ENCODE peak calls at places on chromosomes 3 and 15, in four cellular contexts. D, P, H and Y are unnamed samples.

GRCh38 chr15:25401511-25401910 is 37.3 kb downstream of the UBE3A start:
- DNase-seq in D (no peak), P (no peak), H (no peak), Y (no peak)

GRCh38 chr15:71069693-71070092 is 45.6 kb upstream of the THSD4 start:
- DNase-seq in H (no peak), P (no peak), D (no peak), Y (no peak)

GRCh38 chr3:122533931-122534334 is 19.2 kb upstream of the KPNA1 start:
- DNase-seq in H (no peak), D (no peak), P (no peak), Y (peak; percentile 55)

GRCh38 chr3:122572940-122573412 is 4.5 kb upstream of the PARP15 start:
- DNase-seq in H (peak; percentile 58), D (no peak), P (no peak), Y (peak; percentile 31)

GRCh38 chr3:172646439-172647015 is 64.3 kb downstream of the NCEH1 start:
- DNase-seq in P (no peak), H (no peak), D (no peak), Y (peak; percentile 88)

GRCh38 chr3:49460188-49460885 is 9.7 kb upstream of the DAG1 start:
- DNase-seq in P (no peak), D (no peak), H (no peak), Y (no peak)

GRCh38 chr3:55824406-55824805 is 337.3 kb upstream of the WNT5A start:
- DNase-seq in D (no peak), H (no peak), P (no peak), Y (no peak)

GRCh38 chr3:46936733-46937250 is 39.8 kb downstream of the CCDC12 start:
- DNase-seq in D (no peak), P (no peak), H (peak; percentile 24), Y (no peak)

GRCh38 chr3:119937229-119937628 is 155.3 kb downstream of the NR1I2 start:
- DNase-seq in H (no peak), D (no peak), P (no peak), Y (peak; percentile 41)

GRCh38 chr3:41202075-41202833 is 2.9 kb downstream of the CTNNB1 start:
- DNase-seq in D (no peak), H (no peak), P (no peak), Y (no peak)

GRCh38 chr15:25251700-25252390 is 187.0 kb downstream of the UBE3A start:
- DNase-seq in P (no peak), H (peak; percentile 25), D (peak; percentile 11), Y (no peak)

GRCh38 chr3:18046131-18046530 is 303.7 kb upstream of the TBC1D5 start:
- DNase-seq in H (no peak), D (no peak), P (no peak), Y (no peak)

GRCh38 chr3:157135671-157136396 is 24.1 kb downstream of the CCNL1 start:
- DNase-seq in H (no peak), D (no peak), P (no peak), Y (peak; percentile 75)

GRCh38 chr3:192847918-192848317 is 69.7 kb downstream of the MB21D2 start:
- DNase-seq in H (no peak), D (no peak), P (no peak), Y (no peak)

GRCh38 chr15:59170998-59171397 is 35.6 kb upstream of the LDHAL6B start:
- DNase-seq in P (no peak), H (no peak), D (no peak), Y (no peak)

GRCh38 chr3:632571-633170 is 436.1 kb downstream of the CHL1 start:
- DNase-seq in D (peak; percentile 17), P (no peak), H (no peak), Y (peak; percentile 81)

GRCh38 chr3:190840146-190840545 is 22.3 kb downstream of the GMNC start:
- DNase-seq in P (no peak), D (no peak), H (no peak), Y (peak; percentile 6)

GRCh38 chr15:75928680-75929608 is 25.3 kb downstream of the FBXO22 start:
- DNase-seq in H (no peak), D (no peak), P (no peak), Y (peak; percentile 76)

DNA sequence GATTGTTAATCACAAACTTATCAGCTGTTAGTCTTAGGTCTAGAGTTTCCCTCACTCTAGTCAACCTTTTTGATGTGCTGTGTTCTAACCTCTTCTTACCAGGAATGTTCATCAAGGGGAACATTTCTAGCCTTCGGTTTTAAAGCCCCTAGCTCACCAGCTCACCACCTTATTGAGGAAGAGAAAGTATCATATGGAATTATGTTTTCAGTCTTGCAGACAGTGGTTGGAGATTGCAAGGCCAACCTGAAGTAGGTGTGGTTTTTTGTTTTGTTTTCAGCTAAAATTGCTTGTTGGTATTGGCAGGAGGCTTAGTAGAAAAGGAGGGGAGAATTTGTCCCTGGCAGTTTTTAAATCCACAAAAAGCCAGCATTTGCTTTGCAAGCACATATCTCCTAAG is 48.4 kb upstream of the CCDC80 start:
- DNase-seq in P (no peak), H (no peak), D (no peak), Y (no peak)
- H3K4me3 ChIP-seq in P (no peak overlapping the region), H (no peak overlapping the region), D (no peak overlapping the region), Y (no peak overlapping the region)

DNA sequence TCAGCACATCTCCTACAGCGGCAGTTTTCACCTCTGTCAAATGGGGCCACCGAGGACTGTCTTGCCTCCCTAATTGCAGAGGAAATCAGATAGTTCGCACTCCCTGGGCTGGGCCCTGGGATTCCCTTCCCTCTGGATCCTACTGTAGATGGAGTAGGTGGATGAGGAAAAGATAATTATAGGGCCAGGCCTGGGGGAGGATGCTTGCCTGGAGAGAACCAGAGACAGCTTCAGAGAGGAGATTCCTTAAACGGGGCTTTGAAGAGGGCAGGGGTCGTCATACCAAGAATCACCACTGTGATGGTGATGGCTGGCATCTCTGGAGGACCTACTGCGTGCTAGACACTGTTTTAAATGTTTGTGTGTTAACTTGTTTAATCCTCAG is 50.8 kb upstream of the SLC6A6 start:
- DNase-seq in H (no peak), P (no peak), D (no peak), Y (no peak)
- TF ChIP-seq CTCF in H (no peak), P (no peak), D (no peak), Y (no peak)

DNA sequence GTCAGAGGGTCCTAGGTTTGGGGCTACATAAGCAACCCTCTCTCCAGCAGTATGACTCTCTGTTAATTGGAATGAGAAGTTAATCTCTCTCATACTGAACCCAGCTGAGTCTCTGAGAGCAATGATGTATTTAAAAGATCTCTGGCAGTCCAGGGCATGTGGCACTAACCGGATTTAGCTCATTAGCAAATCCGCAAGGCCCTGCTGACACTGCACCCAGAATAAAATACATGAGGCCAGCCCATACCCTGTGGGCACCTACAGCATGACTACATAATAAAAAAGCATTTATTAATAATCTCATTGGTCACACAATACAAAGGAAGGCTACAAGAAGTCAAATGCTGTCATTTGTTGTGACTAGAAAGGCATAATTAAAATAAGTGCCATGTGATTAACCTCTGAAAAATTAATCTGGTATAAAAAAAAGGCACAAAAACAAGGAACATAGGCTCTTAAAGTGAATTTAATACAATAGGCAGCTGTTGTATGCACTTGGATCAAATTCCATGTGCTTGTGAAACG is 381.3 kb downstream of the WDR72 start:
- DNase-seq in P (no peak), D (no peak), H (no peak), Y (no peak)
- H3K27ac ChIP-seq in P (no peak overlapping the region), D (no peak overlapping the region), H (no peak overlapping the region), Y (no peak overlapping the region)

GRCh38 chr15:39589815-39590644 is 9.2 kb downstream of the THBS1 start:
- DNase-seq in P (no peak), H (no peak), D (no peak), Y (no peak)
- H3K4me3 ChIP-seq in P (no peak overlapping the region), H (no peak overlapping the region), D (no peak overlapping the region), Y (no peak overlapping the region)

GRCh38 chr3:185688808-185689207 is 102.7 kb downstream of the SENP2 start:
- DNase-seq in P (no peak), H (no peak), D (no peak), Y (peak; percentile 94)
- TF ChIP-seq CTCF in P (no peak), H (no peak), D (no peak), Y (no peak)

GRCh38 chr15:65603559-65603958 is 7.4 kb downstream of the INTS14 start:
- DNase-seq in H (no peak), D (no peak), P (no peak), Y (no peak)

GRCh38 chr15:65599677-65600076 is 11.3 kb downstream of the INTS14 start:
- DNase-seq in H (no peak), P (no peak), D (no peak), Y (no peak)

GRCh38 chr15:65595960-65596359 is 15.0 kb downstream of the INTS14 start:
- DNase-seq in H (no peak), D (no peak), P (no peak), Y (peak; percentile 34)

GRCh38 chr15:65603134-65603533 is 7.8 kb downstream of the INTS14 start:
- DNase-seq in P (no peak), D (no peak), H (no peak), Y (no peak)

GRCh38 chr15:65598468-65598867 is 12.5 kb downstream of the INTS14 start:
- DNase-seq in H (no peak), P (no peak), D (no peak), Y (no peak)
- H3K27ac ChIP-seq in H (no peak overlapping the region), P (no peak overlapping the region), D (no peak overlapping the region), Y (no peak overlapping the region)